ENCODE peak calls at places on chromosomes 1 and 21, in six cellular contexts. N is osteocyte, X is A549, T is amygdala, D is nucleus accumbens, L is DMS53. F is an unnamed sample.

GRCh38 chr1:175870217-175870616 is 126.8 kb upstream of the TNR start:
- DNase-seq in X (no peak), L (no peak), T (peak; percentile 30), D (no peak), N (no peak), F (no peak)

GRCh38 chr1:54173681-54174080 is 20.9 kb upstream of the CDCP2 start:
- DNase-seq in L (no peak), X (no peak), N (no peak), D (no peak), T (peak; percentile 41), F (no peak)

GRCh38 chr1:42381424-42381673 is 757 bp downstream of the RIMKLA start:
- DNase-seq in X (no peak), N (no peak), D (no peak), T (no peak), L (no peak), F (no peak)

GRCh38 chr1:84971957-84972356 is 25.0 kb downstream of the MCOLN2 start:
- DNase-seq in N (no peak), L (no peak), T (no peak), X (no peak), D (no peak), F (no peak)

GRCh38 chr1:162360874-162361260 is 15.8 kb downstream of the SPATA46 start:
- DNase-seq in L (no peak), T (no peak), X (no peak), N (no peak), D (no peak), F (no peak)

GRCh38 chr1:206782448-206782847 is 10.2 kb upstream of the IL10 start:
- DNase-seq in T (no peak), X (no peak), D (no peak), L (no peak), N (no peak), F (no peak)

GRCh38 chr21:14120091-14120734 is 90.5 kb downstream of the LIPI start:
- DNase-seq in X (peak; percentile 34), D (no peak), T (peak; percentile 16), L (peak; percentile 79), N (no peak), F (peak; percentile 45)

GRCh38 chr1:172599912-172600311 is 59.0 kb upstream of the FASLG start:
- DNase-seq in N (no peak), T (no peak), X (no peak), D (no peak), L (no peak), F (no peak)

GRCh38 chr1:68459796-68460195 is 10.0 kb upstream of the RPE65 start:
- DNase-seq in D (no peak), T (no peak), X (no peak), L (no peak), N (no peak), F (no peak)

GRCh38 chr21:45391743-45392079 is 13.3 kb upstream of the COL18A1 start:
- DNase-seq in D (no peak), T (no peak), L (no peak), X (no peak), N (no peak), F (no peak)

GRCh38 chr1:211639500-211640361 is 35.7 kb downstream of the NEK2 start:
- DNase-seq in N (no peak), D (no peak), X (peak; percentile 38), T (no peak), L (no peak), F (no peak)

GRCh38 chr1:176466514-176466913 is 3.5 kb downstream of the PAPPA2 start:
- DNase-seq in N (no peak), D (no peak), L (peak; percentile 44), X (peak; percentile 32), T (no peak), F (peak; percentile 59)

GRCh38 chr1:44714944-44715571 is 15.9 kb downstream of the RNU5D-1 start:
- DNase-seq in X (peak; percentile 75), T (peak; percentile 43), D (no peak), L (peak; percentile 91), N (no peak), F (peak; percentile 80)

GRCh38 chr1:197619008-197619640 is 156.2 kb downstream of the DENND1B start:
- DNase-seq in D (no peak), N (no peak), T (no peak), L (peak; percentile 66), X (peak; percentile 31), F (no peak)

GRCh38 chr1:47692196-47692595 is 254.4 kb downstream of the FOXD2 start:
- DNase-seq in T (no peak), N (peak; percentile 51), D (no peak), X (no peak), L (no peak), F (no peak)

GRCh38 chr1:116375165-116375883 is 2.3 kb downstream of the ATP1A1 start:
- DNase-seq in D (no peak), T (no peak), X (no peak), L (no peak), N (no peak), F (no peak)

GRCh38 chr1:169891539-169891885 is 2.2 kb downstream of the SCYL3 start:
- DNase-seq in T (no peak), L (no peak), D (no peak), N (no peak), X (no peak), F (no peak)